ENCODE peak calls at places on chromosomes 16 and 17, in five cellular contexts. N, A, Q, H and Z are unnamed samples. For H3K4me1, the result is how much of the 10 kb centered on the place peaks cover.

GRCh38 chr17:43935926-43936261 is 6.4 kb downstream of the PPY start:
- DNase-seq in N (no peak), A (no peak), Q (no peak), H (no peak), Z (no peak)

GRCh38 chr17:32486701-32487459 is at the start of gene CDK5R1:
- DNase-seq in N (peak), A (peak), Q (peak), H (no peak), Z (no peak)

GRCh38 chr17:55303008-55303493 is 38.3 kb downstream of the HLF start:
- DNase-seq in N (no peak), A (no peak), Q (no peak), H (no peak), Z (no peak)

GRCh38 chr17:68441064-68441770 is 16.1 kb downstream of the WIPI1 start:
- DNase-seq in N (no peak), A (no peak), Q (no peak), H (no peak), Z (no peak)

GRCh38 chr17:628507-628941 is 86.1 kb downstream of the VPS53 start:
- DNase-seq in N (no peak), A (no peak), Q (no peak), H (no peak), Z (no peak)

GRCh38 chr17:40952675-40953074 is 14.1 kb downstream of the KRT39 start:
- DNase-seq in N (no peak), A (no peak), Q (no peak), H (no peak), Z (no peak)

GRCh38 chr16:19417640-19418039 is at the start of gene TMC5:
- DNase-seq in N (no peak), A (no peak), Q (peak), H (no peak), Z (no peak)

GRCh38 chr17:38741853-38742421 is 6.2 kb downstream of the PCGF2 start:
- DNase-seq in N (no peak), A (no peak), Q (no peak), H (no peak), Z (no peak)

GRCh38 chr16:15919331-15919730 is 30.1 kb upstream of the ABCC1 start:
- DNase-seq in N (no peak), A (no peak), Q (no peak), H (no peak), Z (no peak)

GRCh38 chr17:32840241-32840640 is 36.7 kb downstream of the MYO1D start:
- DNase-seq in N (no peak), A (no peak), Q (no peak), H (no peak), Z (no peak)

GRCh38 chr17:7167832-7168231 is 11.3 kb downstream of the ASGR1 start:
- DNase-seq in N (peak), A (no peak), Q (no peak), H (no peak), Z (no peak)

GRCh38 chr17:80092959-80093358 is 8.4 kb upstream of the GAA start:
- DNase-seq in N (no peak), A (no peak), Q (no peak), H (no peak), Z (no peak)

GRCh38 chr17:50081757-50082156 is 13.4 kb upstream of the PDK2 start:
- DNase-seq in N (no peak), A (no peak), Q (no peak), H (no peak), Z (no peak)

GRCh38 chr17:50080827-50081226 is 14.3 kb upstream of the PDK2 start:
- DNase-seq in N (no peak), A (no peak), Q (no peak), H (no peak), Z (no peak)

GRCh38 chr17:50079334-50080095 is 15.6 kb upstream of the PDK2 start:
- DNase-seq in N (peak), A (peak), Q (peak), H (no peak), Z (peak)

GRCh38 chr17:50078430-50078829 is 16.7 kb upstream of the PDK2 start:
- DNase-seq in N (no peak), A (no peak), Q (no peak), H (no peak), Z (no peak)

GRCh38 chr17:50080096-50080480 is 15.1 kb upstream of the PDK2 start:
- DNase-seq in N (no peak), A (no peak), Q (no peak), H (no peak), Z (no peak)
- H3K4me1 ChIP-seq in N (under half), A (under half), Q (under half), H (under half), Z (under half)

DNA sequence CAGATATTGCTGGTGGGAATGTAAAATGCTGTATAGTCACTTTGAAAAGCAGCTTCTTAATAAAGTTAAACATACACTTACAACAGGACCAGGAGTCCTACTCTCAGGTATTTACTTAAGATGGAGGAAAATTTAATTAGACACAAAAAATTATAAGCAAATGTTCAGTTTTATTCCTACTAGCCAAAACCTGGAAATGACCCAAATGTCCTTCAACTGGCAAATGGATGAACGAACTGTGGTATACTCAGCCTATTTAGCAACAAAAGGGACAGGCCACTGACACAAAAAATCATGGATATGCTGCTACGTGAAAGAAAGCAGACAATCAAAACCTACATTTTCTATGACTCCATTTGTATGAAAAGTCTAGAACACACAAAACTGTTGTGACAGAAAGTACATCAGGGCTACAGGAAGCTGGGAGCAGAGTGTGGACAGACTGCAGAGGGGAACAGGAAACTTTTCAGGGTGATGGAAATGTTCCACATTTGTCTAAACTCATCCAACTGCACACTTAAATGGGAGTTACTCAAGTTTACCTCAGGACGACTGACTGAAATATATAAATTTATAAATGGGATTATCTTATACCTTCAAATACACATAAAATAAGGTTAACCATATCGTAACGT is 49.3 kb upstream of the MNT start:
- DNase-seq in N (no peak), A (no peak), Q (no peak), H (no peak), Z (no peak)
- TF ChIP-seq SRF in N (no peak), A (no peak), Q (no peak), H (no peak), Z (no peak)

GRCh38 chr17:9241371-9241712 is 220.0 kb downstream of the NTN1 start:
- DNase-seq in N (no peak), A (no peak), Q (no peak), H (no peak), Z (no peak)

GRCh38 chr17:9239821-9240658 is 218.7 kb downstream of the NTN1 start:
- DNase-seq in N (no peak), A (peak), Q (peak), H (no peak), Z (peak)

GRCh38 chr17:9239260-9239820 is 218.0 kb downstream of the NTN1 start:
- DNase-seq in N (no peak), A (no peak), Q (no peak), H (no peak), Z (no peak)

GRCh38 chr17:9241774-9242496 is 220.6 kb downstream of the NTN1 start:
- DNase-seq in N (no peak), A (no peak), Q (no peak), H (no peak), Z (no peak)

DNA sequence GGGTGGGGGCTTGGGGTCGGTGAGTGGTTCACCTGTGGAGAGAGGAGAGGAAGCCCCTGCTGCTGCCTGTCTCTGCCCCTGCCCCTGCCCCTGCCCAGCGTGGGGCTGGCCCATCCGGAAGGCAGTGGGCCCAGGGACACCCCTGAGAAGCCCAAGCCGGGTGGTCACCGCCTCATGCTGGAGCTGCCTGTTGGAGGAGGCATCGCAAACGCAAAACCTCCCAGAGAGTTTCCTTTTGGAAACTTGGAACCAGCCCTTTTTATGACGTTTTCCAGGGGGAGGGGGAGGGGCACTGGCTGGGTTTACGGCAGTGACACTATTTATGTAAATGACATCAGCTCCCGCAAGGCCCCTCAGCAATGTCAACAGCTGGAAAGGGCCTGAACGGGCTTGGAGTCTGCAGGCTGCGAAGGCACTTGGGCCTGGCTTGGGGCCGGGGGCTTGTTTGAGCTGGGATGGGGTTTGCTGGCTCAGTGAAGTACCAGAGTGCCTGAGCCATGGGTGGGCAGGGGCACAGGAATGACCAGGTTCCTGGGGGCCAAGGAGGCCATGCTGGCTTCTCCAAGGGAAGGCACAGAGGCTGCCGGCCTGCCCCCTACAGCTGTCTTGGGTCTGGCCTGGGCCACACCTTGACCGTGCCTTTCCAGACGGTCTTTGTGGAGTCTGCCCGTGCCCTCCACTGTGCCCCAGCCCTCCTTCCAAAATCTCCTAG is 219.5 kb downstream of the NTN1 start:
- DNase-seq in N (peak), A (no peak), Q (peak), H (no peak), Z (no peak)
- TF ChIP-seq SP1 in N (no peak), A (no peak), Q (no peak), H (no peak), Z (no peak)

GRCh38 chr17:29114141-29114540 is 66.1 kb downstream of the MYO18A start:
- DNase-seq in N (no peak), A (no peak), Q (no peak), H (no peak), Z (no peak)
- H3K4me1 ChIP-seq in N (under half), A (under half), Q (under half), H (under half), Z (under half)

GRCh38 chr16:82882249-82882648 is 255.5 kb downstream of the CDH13 start:
- DNase-seq in N (no peak), A (no peak), Q (no peak), H (no peak), Z (no peak)
- TF ChIP-seq SRF in N (no peak), A (no peak), Q (no peak), H (no peak), Z (no peak)

GRCh38 chr16:56871172-56871593 is 6.2 kb downstream of the SLC12A3 start:
- DNase-seq in N (peak), A (no peak), Q (no peak), H (peak), Z (no peak)
- TF ChIP-seq SP1 in N (no peak), A (no peak), Q (no peak), H (peak), Z (no peak)

GRCh38 chr17:50283714-50284432 is 9.6 kb downstream of the TMEM92 start:
- DNase-seq in N (no peak), A (no peak), Q (no peak), H (no peak), Z (no peak)
- H3K4me1 ChIP-seq in N (under half), A (under half), Q (under half), H (under half), Z (under half)

GRCh38 chr16:9090101-9090959 is 1.1 kb upstream of the HAPSTR1 start:
- DNase-seq in N (no peak), A (peak), Q (peak), H (no peak), Z (no peak)
- TF ChIP-seq SRF in N (no peak), A (no peak), Q (no peak), H (no peak), Z (no peak)